ENCODE peak calls at places on chromosomes 16 and 17, in six cellular contexts. I, X, F, Z, O and A are unnamed samples.

GRCh38 chr17:81309140-81309858 is 14.2 kb upstream of the SLC38A10 start:
- DNase-seq in I (peak), X (no peak), F (no peak), Z (no peak), O (peak), A (peak)

GRCh38 chr16:69301187-69301586 is 10.0 kb upstream of the VPS4A start:
- DNase-seq in I (no peak), X (no peak), F (no peak), Z (no peak), O (no peak), A (no peak)

GRCh38 chr16:47858333-47859067 is 297.3 kb downstream of the ABCC12 start:
- DNase-seq in I (no peak), X (no peak), F (no peak), Z (no peak), O (no peak), A (no peak)

GRCh38 chr17:28345420-28346198 is 10.0 kb downstream of the TNFAIP1 start:
- DNase-seq in I (no peak), X (no peak), F (no peak), Z (no peak), O (no peak), A (no peak)

GRCh38 chr16:68744744-68745280 is 7.7 kb downstream of the CDH1 start:
- DNase-seq in I (no peak), X (no peak), F (no peak), Z (peak), O (no peak), A (no peak)

GRCh38 chr17:37740861-37741260 is 4.0 kb downstream of the HNF1B start:
- DNase-seq in I (no peak), X (no peak), F (no peak), Z (no peak), O (no peak), A (no peak)

GRCh38 chr17:79977711-79978544 is 57.7 kb downstream of the TBC1D16 start:
- DNase-seq in I (no peak), X (no peak), F (no peak), Z (no peak), O (no peak), A (peak)

GRCh38 chr17:12522743-12523181 is 142.9 kb upstream of the MYOCD start:
- DNase-seq in I (no peak), X (peak), F (no peak), Z (no peak), O (peak), A (no peak)

GRCh38 chr17:77182205-77182604 is 41.4 kb downstream of the SEC14L1 start:
- DNase-seq in I (no peak), X (no peak), F (no peak), Z (no peak), O (no peak), A (no peak)

GRCh38 chr17:48907713-48908046 is 527 bp upstream of the UBE2Z start:
- DNase-seq in I (no peak), X (peak), F (no peak), Z (no peak), O (peak), A (no peak)

GRCh38 chr16:84689126-84689525 is 10.7 kb upstream of the USP10 start:
- DNase-seq in I (no peak), X (peak), F (no peak), Z (no peak), O (peak), A (no peak)

GRCh38 chr17:17119533-17119932 is 77.3 kb downstream of the MPRIP start:
- DNase-seq in I (peak), X (no peak), F (peak), Z (no peak), O (peak), A (no peak)

GRCh38 chr17:29760279-29760721 is 137.6 kb upstream of the CORO6 start:
- DNase-seq in I (peak), X (no peak), F (peak), Z (no peak), O (peak), A (no peak)

GRCh38 chr17:68020451-68020779 is 15.1 kb upstream of the KPNA2 start:
- DNase-seq in I (no peak), X (no peak), F (no peak), Z (no peak), O (peak), A (no peak)

GRCh38 chr17:43576563-43577229 is 30.6 kb upstream of the ETV4 start:
- DNase-seq in I (peak), X (no peak), F (peak), Z (peak), O (peak), A (peak)

GRCh38 chr16:4114257-4115208 is 1.7 kb downstream of the ADCY9 start:
- DNase-seq in I (no peak), X (no peak), F (no peak), Z (no peak), O (no peak), A (no peak)

GRCh38 chr16:83606486-83607030 is 201.2 kb upstream of the HSBP1 start:
- DNase-seq in I (no peak), X (no peak), F (no peak), Z (no peak), O (no peak), A (peak)

GRCh38 chr16:54034684-54035083 is 251.9 kb downstream of the IRX3 start:
- DNase-seq in I (no peak), X (no peak), F (no peak), Z (no peak), O (peak), A (no peak)

GRCh38 chr17:76266244-76266938 is 1.2 kb downstream of the UBALD2 start:
- DNase-seq in I (no peak), X (no peak), F (no peak), Z (no peak), O (no peak), A (no peak)

GRCh38 chr17:73711184-73711583 is 66.9 kb upstream of the SDK2 start:
- DNase-seq in I (no peak), X (no peak), F (no peak), Z (no peak), O (no peak), A (no peak)